ENCODE peak calls at places on chromosome 17, in five cellular contexts. Y is IMR-90, V is cardiac fibroblast, U is astrocyte of the spinal cord, T is esophagus squamous epithelium. P is an unnamed sample.

GRCh38 chr17:46717999-46718398 is 100.5 kb downstream of the WNT3 start:
- DNase-seq in Y (no peak), T (no peak), U (no peak), V (no peak), P (no peak)

GRCh38 chr17:66673668-66674276 is 161.1 kb upstream of the CACNG5 start:
- DNase-seq in U (peak; percentile 73), V (peak; percentile 75), Y (peak; percentile 72), T (no peak), P (peak; percentile 16)

GRCh38 chr17:8122391-8122922 is 1.4 kb downstream of the HES7 start:
- DNase-seq in U (peak; percentile 51), T (no peak), V (peak; percentile 40), Y (peak; percentile 50), P (no peak)

GRCh38 chr17:65550075-65550635 is 11.3 kb downstream of the AXIN2 start:
- DNase-seq in U (no peak), V (no peak), T (no peak), Y (no peak), P (no peak)

GRCh38 chr17:50362661-50363060 is 10.3 kb downstream of the MRPL27 start:
- DNase-seq in V (no peak), Y (no peak), T (no peak), U (no peak), P (no peak)

GRCh38 chr17:47225436-47225858 is 16.3 kb downstream of the MYL4 start:
- DNase-seq in T (no peak), V (peak; percentile 90), Y (peak; percentile 96), U (peak; percentile 92), P (peak; percentile 87)

GRCh38 chr17:16027708-16028584 is 28.3 kb downstream of the TTC19 start:
- DNase-seq in U (peak; percentile 93), V (peak; percentile 84), Y (peak; percentile 97), T (no peak), P (peak; percentile 75)

GRCh38 chr17:57940217-57940616 is 15.0 kb downstream of the CUEDC1 start:
- DNase-seq in V (no peak), Y (no peak), T (no peak), U (no peak), P (no peak)

GRCh38 chr17:49572226-49572625 is 3.4 kb upstream of the NXPH3 start:
- DNase-seq in Y (no peak), V (no peak), T (no peak), U (no peak), P (no peak)

GRCh38 chr17:72666519-72666874 is 426.0 kb downstream of the SLC39A11 start:
- DNase-seq in V (no peak), Y (peak; percentile 28), U (peak; percentile 44), T (no peak), P (no peak)

GRCh38 chr17:33169580-33170285 is 123.4 kb downstream of the ASIC2 start:
- DNase-seq in V (no peak), U (peak; percentile 68), T (no peak), Y (peak; percentile 57), P (no peak)

GRCh38 chr17:60646701-60647100 is 30.9 kb upstream of the BCAS3 start:
- DNase-seq in T (no peak), U (no peak), Y (no peak), V (no peak), P (no peak)

GRCh38 chr17:77444653-77445029 is 303.9 kb downstream of the SEC14L1 start:
- DNase-seq in V (peak; percentile 83), T (no peak), Y (peak; percentile 78), U (no peak), P (no peak)

GRCh38 chr17:50557265-50558029 is 3.1 kb upstream of the CACNA1G start:
- DNase-seq in U (no peak), T (no peak), Y (no peak), V (no peak), P (no peak)

GRCh38 chr17:48577946-48578615 is at the start of gene HOXB4:
- DNase-seq in Y (peak; percentile 88), V (peak; percentile 46), U (peak; percentile 91), T (no peak), P (no peak)

GRCh38 chr17:44005865-44006580 is 1.6 kb downstream of the NAGS start:
- DNase-seq in T (no peak), V (no peak), U (peak; percentile 24), Y (no peak), P (no peak)

GRCh38 chr17:78986048-78986648 is 6.4 kb upstream of the LGALS3BP start:
- DNase-seq in Y (peak; percentile 39), U (peak; percentile 47), T (no peak), V (peak; percentile 82), P (no peak)

GRCh38 chr17:37671813-37672544 is 28.7 kb upstream of the DDX52 start:
- DNase-seq in U (peak; percentile 80), V (peak; percentile 54), T (no peak), Y (peak; percentile 96), P (peak; percentile 81)

GRCh38 chr17:5121186-5121841 is 5.5 kb downstream of the USP6 start:
- DNase-seq in U (no peak), Y (no peak), T (no peak), V (no peak), P (no peak)

GRCh38 chr17:74280093-74280513 is 6.1 kb downstream of the DNAI2 start:
- DNase-seq in T (no peak), V (no peak), Y (no peak), U (no peak), P (no peak)

GRCh38 chr17:72592242-72592966 is 471.6 kb downstream of the SOX9 start:
- DNase-seq in Y (peak; percentile 84), V (peak; percentile 91), U (peak; percentile 90), T (no peak), P (no peak)

GRCh38 chr17:77393867-77394539 is 253.2 kb downstream of the SEC14L1 start:
- DNase-seq in U (no peak), V (no peak), T (no peak), Y (no peak), P (no peak)

GRCh38 chr17:78394209-78394608 is 15.8 kb downstream of the PGS1 start:
- DNase-seq in U (no peak), Y (no peak), T (no peak), V (no peak), P (no peak)

GRCh38 chr17:8253801-8254200 is 4.7 kb downstream of the PFAS start:
- DNase-seq in V (peak; percentile 30), Y (no peak), T (no peak), U (peak; percentile 6), P (no peak)

GRCh38 chr17:348692-349425 is 3.7 kb downstream of the RPH3AL start:
- DNase-seq in U (no peak), Y (no peak), V (no peak), T (no peak), P (no peak)

GRCh38 chr17:71726320-71726719 is 394.5 kb upstream of the SOX9 start:
- DNase-seq in U (no peak), Y (no peak), V (peak; percentile 1), T (no peak), P (no peak)

GRCh38 chr17:17370711-17371110 is 67.5 kb downstream of the NT5M start:
- DNase-seq in U (no peak), Y (no peak), T (no peak), V (no peak), P (no peak)

GRCh38 chr17:9237053-9237410 is 215.7 kb downstream of the NTN1 start:
- DNase-seq in V (no peak), Y (no peak), T (no peak), U (no peak), P (no peak)

DNA sequence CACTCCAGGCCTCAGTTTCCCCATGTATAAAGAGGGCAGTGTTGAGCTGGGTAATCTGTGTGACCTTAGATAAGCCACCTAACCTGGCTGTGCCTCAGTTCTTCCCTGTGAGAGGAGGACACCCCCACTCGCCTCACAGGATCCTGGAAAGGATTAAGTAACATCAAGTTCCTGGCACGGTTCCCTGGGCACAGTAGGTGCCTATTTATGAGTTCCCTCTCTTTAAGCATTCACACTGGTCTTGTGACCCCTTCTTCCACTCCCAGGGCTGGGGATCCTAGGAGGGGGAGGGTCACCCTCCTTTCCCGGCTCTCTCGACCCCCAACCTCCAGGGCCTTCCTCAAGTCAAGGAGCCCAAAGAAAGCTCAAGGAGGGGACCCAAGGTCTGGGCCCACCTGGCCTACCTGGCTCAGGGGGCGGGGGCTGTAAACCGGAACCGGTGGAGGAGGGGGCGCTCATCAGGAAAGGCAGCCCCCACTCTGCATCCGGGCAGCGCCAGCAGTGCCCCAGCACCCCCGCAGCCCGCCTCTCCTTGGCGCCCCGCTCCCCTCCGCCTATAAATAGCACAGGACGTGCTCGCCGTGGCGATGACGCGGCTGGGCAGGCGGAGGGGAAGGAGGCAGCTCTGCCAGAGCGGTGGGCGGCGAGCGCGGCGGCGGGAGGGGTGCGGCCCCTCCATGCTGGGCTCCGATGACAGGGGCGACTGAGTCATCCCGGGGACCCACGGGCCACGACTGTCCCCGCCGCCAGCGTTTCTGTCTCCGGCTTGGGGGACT is 9.4 kb downstream of the RPL19 start:
- DNase-seq in T (no peak), Y (peak; percentile 69), V (peak; percentile 71), U (peak; percentile 43), P (no peak)
- H3K4me3 ChIP-seq in T (peak overlapping the region; percentile 65), Y (peak overlapping the region; percentile 31), V (peak overlapping the region; percentile 29), U (peak overlapping the region; percentile 26), P (peak overlapping the region; percentile 25)

GRCh38 chr17:3556239-3556904 is 1.2 kb downstream of the TRPV3 start:
- DNase-seq in V (no peak), Y (no peak), T (no peak), U (no peak), P (no peak)
- H3K4me3 ChIP-seq in V (no peak overlapping the region), Y (no peak overlapping the region), T (no peak overlapping the region), U (no peak overlapping the region), P (no peak overlapping the region)

DNA sequence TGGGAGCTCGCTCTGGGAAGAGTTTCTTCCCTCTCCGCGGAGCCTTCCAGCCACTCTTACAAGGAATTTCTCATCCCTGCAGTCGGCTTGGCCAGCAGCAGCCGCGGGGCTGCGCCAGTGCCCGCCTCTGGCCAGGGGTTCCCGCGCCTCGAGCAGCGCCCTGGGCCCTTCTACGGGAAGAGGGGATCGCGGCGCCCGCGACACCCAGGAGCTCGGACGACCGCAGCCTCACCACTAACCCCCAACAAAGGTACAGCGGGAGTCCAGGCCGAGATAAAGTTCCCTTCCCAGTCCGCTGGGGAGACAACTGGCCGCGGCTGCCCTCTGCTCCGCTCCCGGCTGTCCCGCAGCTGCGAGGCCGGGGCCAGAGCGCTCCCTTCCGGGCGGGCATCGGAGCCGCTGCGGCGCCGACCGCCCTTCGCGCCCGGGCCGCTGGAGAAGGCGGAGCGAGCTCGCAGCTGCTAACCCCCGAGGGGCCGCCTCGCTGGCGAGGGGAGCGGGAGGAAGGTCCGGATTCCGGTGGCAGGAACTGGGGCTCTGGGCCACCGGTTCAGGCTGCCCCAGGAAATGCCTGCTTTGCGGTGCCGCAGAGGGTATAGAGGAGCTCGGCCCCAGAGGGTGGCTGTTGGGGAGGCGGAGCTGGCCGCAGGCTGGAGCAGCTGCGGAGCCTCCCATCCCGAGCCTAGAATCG is 3.6 kb upstream of the HS3ST3B1 start:
- DNase-seq in Y (no peak), T (no peak), V (peak; percentile 79), U (peak; percentile 51), P (no peak)
- H3K4me3 ChIP-seq in Y (peak overlapping the region; percentile 31), T (peak overlapping the region; percentile 64), V (peak overlapping the region; percentile 50), U (peak overlapping the region; percentile 41), P (peak overlapping the region; percentile 48)

DNA sequence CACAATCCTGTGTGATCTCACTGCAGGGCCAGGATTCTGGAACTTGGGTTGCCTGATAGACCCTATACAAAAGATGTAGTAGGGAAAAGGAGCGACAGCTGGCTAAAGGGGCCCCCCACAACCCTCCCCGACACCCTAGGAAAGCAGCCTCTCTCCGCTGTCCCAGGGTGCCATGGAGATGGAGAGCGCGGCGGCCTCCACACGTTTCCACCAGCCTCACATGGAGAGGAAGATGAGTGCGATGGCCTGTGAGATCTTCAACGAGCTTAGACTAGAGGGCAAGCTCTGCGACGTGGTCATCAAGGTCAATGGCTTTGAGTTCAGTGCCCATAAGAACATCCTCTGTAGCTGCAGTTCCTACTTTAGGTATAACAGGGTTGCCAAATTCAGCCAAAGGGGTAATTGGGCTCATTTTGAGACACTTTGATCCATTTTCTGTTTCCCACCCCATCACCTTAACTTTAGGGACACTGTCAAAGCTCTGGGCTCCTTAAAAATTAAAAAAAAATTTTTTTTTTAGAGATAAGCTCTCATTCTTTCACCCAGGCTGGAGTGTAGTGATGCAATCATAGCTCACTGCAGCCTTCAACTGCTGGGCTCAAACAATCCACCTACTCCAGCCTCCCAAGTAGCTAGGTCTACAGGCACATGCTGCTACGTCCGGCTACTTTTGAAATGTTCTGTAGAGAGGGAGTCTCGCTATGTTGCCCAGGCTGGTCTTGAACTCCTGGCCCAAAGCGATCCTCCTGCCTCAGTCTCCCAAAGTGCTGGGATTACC is at the start of gene KLHL10:
- DNase-seq in U (no peak), T (no peak), V (no peak), Y (no peak), P (no peak)
- H3K4me3 ChIP-seq in U (no peak within 1 kb of the TSS), T (peak within 1 kb of the TSS; percentile 85), V (no peak within 1 kb of the TSS), Y (no peak within 1 kb of the TSS), P (no peak within 1 kb of the TSS)